ENCODE peak calls at places on chromosomes 2 and 18, in eight cellular contexts. V is T-helper 9 cell; E is cortex of kidney; L is hippocampal formation; T is aorta; U is stimulated activated CD8-positive, alpha-beta memory T cell treated with anti-CD3 and anti-CD28 coated beads, Interleukin-2, amount 100 ng/mL, for 48 hours; Q is choroid plexus epithelial cell; A is WTC11. I is an unnamed sample.

GRCh38 chr2:172086349-172087190 is 1.3 kb downstream of the DLX1 start:
- DNase-seq in V (peak), E (no peak), L (no peak), T (no peak), U (no peak), Q (no peak), A (peak), I (no peak)

GRCh38 chr2:85662899-85663683 is 4.9 kb downstream of the SFTPB start:
- DNase-seq in V (no peak), E (no peak), L (no peak), T (peak), U (no peak), Q (peak), A (no peak), I (peak)

GRCh38 chr2:61736982-61737381 is 116.9 kb downstream of the FAM161A start:
- DNase-seq in V (no peak), E (no peak), L (no peak), T (no peak), U (no peak), Q (no peak), A (no peak), I (no peak)

GRCh38 chr2:54261537-54261936 is 5.5 kb upstream of the TSPYL6 start:
- DNase-seq in V (no peak), E (no peak), L (no peak), T (no peak), U (no peak), Q (peak), A (no peak), I (peak)

GRCh38 chr2:148813603-148814065 is 61.4 kb upstream of the KIF5C start:
- DNase-seq in V (peak), E (no peak), L (no peak), T (no peak), U (peak), Q (no peak), A (peak), I (peak)

GRCh38 chr2:47798628-47799027 is 15.7 kb downstream of the MSH6 start:
- DNase-seq in V (no peak), E (no peak), L (no peak), T (no peak), U (no peak), Q (no peak), A (no peak), I (no peak)

GRCh38 chr2:239433777-239434396 is 33.1 kb upstream of the HDAC4 start:
- DNase-seq in V (no peak), E (no peak), L (no peak), T (no peak), U (no peak), Q (no peak), A (no peak), I (peak)

GRCh38 chr2:172097557-172098131 is 5.1 kb downstream of the DLX2 start:
- DNase-seq in V (no peak), E (no peak), L (no peak), T (no peak), U (no peak), Q (no peak), A (no peak), I (no peak)

GRCh38 chr2:85398426-85399182 is 11.6 kb downstream of the CAPG start:
- DNase-seq in V (no peak), E (no peak), L (no peak), T (peak), U (no peak), Q (no peak), A (no peak), I (no peak)

GRCh38 chr2:190119257-190119656 is 56.7 kb upstream of the MSTN start:
- DNase-seq in V (no peak), E (no peak), L (peak), T (peak), U (no peak), Q (peak), A (peak), I (no peak)

GRCh38 chr2:120436885-120437603 is 91.1 kb downstream of the INHBB start:
- DNase-seq in V (no peak), E (no peak), L (no peak), T (no peak), U (peak), Q (peak), A (peak), I (peak)

GRCh38 chr2:231934441-231935206 is 8.4 kb upstream of the NPPC start:
- DNase-seq in V (no peak), E (no peak), L (no peak), T (no peak), U (no peak), Q (no peak), A (no peak), I (no peak)

GRCh38 chr2:147100406-147101035 is 744.3 kb upstream of the ACVR2A start:
- DNase-seq in V (no peak), E (no peak), L (no peak), T (no peak), U (no peak), Q (peak), A (no peak), I (peak)

GRCh38 chr18:5286525-5286924 is 9.0 kb downstream of the ZBTB14 start:
- DNase-seq in V (no peak), E (no peak), L (no peak), T (no peak), U (no peak), Q (no peak), A (no peak), I (peak)

GRCh38 chr2:2464095-2464494 is 133.0 kb upstream of the MYT1L start:
- DNase-seq in V (no peak), E (no peak), L (no peak), T (no peak), U (no peak), Q (no peak), A (no peak), I (no peak)

GRCh38 chr18:80037869-80038630 is 3.8 kb downstream of the RBFA start:
- DNase-seq in V (no peak), E (no peak), L (no peak), T (no peak), U (no peak), Q (no peak), A (no peak), I (no peak)

GRCh38 chr2:38716185-38716584 is 35.0 kb downstream of the SRSF7 start:
- DNase-seq in V (no peak), E (no peak), L (no peak), T (no peak), U (no peak), Q (peak), A (no peak), I (peak)

GRCh38 chr18:58541789-58542425 is 87.0 kb downstream of the ALPK2 start:
- DNase-seq in V (peak), E (no peak), L (no peak), T (no peak), U (no peak), Q (peak), A (no peak), I (peak)

GRCh38 chr2:165633431-165633830 is 160.6 kb downstream of the GALNT3 start:
- DNase-seq in V (no peak), E (no peak), L (no peak), T (no peak), U (no peak), Q (peak), A (no peak), I (no peak)

GRCh38 chr2:238260879-238261278 is 21.0 kb upstream of the HES6 start:
- DNase-seq in V (no peak), E (no peak), L (no peak), T (peak), U (no peak), Q (peak), A (no peak), I (no peak)

GRCh38 chr2:40439473-40439872 is 12.4 kb downstream of the SLC8A1 start:
- DNase-seq in V (no peak), E (no peak), L (no peak), T (no peak), U (no peak), Q (peak), A (no peak), I (peak)

GRCh38 chr18:48869591-48869990 is 81.2 kb downstream of the SMAD7 start:
- DNase-seq in V (no peak), E (no peak), L (no peak), T (no peak), U (no peak), Q (no peak), A (no peak), I (no peak)

GRCh38 chr2:218781691-218782528 is at the start of gene CYP27A1:
- DNase-seq in V (no peak), E (no peak), L (peak), T (peak), U (no peak), Q (peak), A (peak), I (peak)

I was measured in amniotic epithelial cell.